ENCODE peak calls at places on chromosomes 11 and 22, in four cellular contexts. U is tibial nerve, V is K562, D is heart right ventricle. L is an unnamed sample.
A peak's percentile ranks its signal among the peaks of the same experiment; 100 is the strongest.

GRCh38 chr22:19018256-19018655 is 82.2 kb upstream of the PRODH start:
- DNase-seq in U (no peak), V (peak; percentile 16), D (no peak), L (no peak)

GRCh38 chr11:112694813-112695212 is 266.4 kb upstream of the NCAM1 start:
- DNase-seq in U (no peak), V (no peak), D (no peak), L (no peak)

GRCh38 chr11:64918056-64918455 is 1.0 kb upstream of the ATG2A start:
- DNase-seq in U (no peak), V (no peak), D (no peak), L (peak; percentile 13)

GRCh38 chr22:20524004-20524481 is 16.6 kb downstream of the MED15 start:
- DNase-seq in U (no peak), V (peak; percentile 63), D (no peak), L (no peak)

GRCh38 chr11:126917531-126918204 is 82.9 kb downstream of the KIRREL3 start:
- DNase-seq in U (no peak), V (no peak), D (no peak), L (no peak)

GRCh38 chr22:44085743-44086741 is 61.9 kb downstream of the PARVB start:
- DNase-seq in U (no peak), V (peak; percentile 19), D (peak; percentile 86), L (peak; percentile 56)

GRCh38 chr22:37970864-37971263 is 13.5 kb downstream of the SOX10 start:
- DNase-seq in U (no peak), V (no peak), D (no peak), L (no peak)

GRCh38 chr11:94586546-94586945 is 19.4 kb downstream of the PIWIL4 start:
- DNase-seq in U (no peak), V (no peak), D (no peak), L (no peak)

GRCh38 chr11:124763156-124763947 is 1.3 kb upstream of the ESAM start:
- DNase-seq in U (peak; percentile 65), V (peak; percentile 65), D (peak; percentile 91), L (peak; percentile 81)

GRCh38 chr22:20583471-20583922 is 76.1 kb downstream of the MED15 start:
- DNase-seq in U (no peak), V (no peak), D (peak; percentile 58), L (no peak)

GRCh38 chr11:12692238-12693074 is 18.2 kb downstream of the TEAD1 start:
- DNase-seq in U (peak; percentile 71), V (peak; percentile 19), D (peak; percentile 94), L (peak; percentile 90)

GRCh38 chr11:116960916-116961315 is 123.5 kb upstream of the APOA1 start:
- DNase-seq in U (no peak), V (no peak), D (no peak), L (no peak)

GRCh38 chr11:92698742-92699141 is 270.7 kb upstream of the MTNR1B start:
- DNase-seq in U (no peak), V (no peak), D (no peak), L (no peak)

GRCh38 chr22:30873661-30874060 is 94.9 kb downstream of the MORC2 start:
- DNase-seq in U (no peak), V (no peak), D (no peak), L (peak; percentile 23)

GRCh38 chr11:8243458-8243857 is 20.2 kb downstream of the LMO1 start:
- DNase-seq in U (no peak), V (no peak), D (no peak), L (no peak)
- H3K27ac ChIP-seq in U (no peak overlapping the region), V (no peak overlapping the region), D (no peak overlapping the region), L (no peak overlapping the region)

DNA sequence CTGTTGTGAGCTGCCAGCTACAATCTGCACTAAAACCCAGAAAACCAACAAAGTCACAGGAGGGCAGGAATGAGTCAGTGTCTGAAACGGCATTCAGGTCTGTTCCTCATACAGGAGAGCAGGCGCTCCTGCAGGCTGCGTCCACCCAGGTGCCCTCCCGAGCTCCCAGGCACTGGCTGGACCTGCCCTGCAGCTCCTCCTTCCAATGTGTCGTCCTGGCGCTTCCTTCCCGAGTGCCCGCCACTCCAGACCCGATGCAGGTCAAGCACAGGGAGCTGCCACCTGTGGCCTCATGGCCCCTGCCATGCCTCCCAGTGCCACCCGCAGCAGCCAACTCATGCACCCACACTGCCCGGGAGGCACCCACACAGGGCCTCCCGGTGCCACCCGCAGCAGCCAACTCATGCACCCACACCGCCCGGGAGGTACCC is 12.0 kb downstream of the BRD1 start:
- DNase-seq in U (no peak), V (no peak), D (no peak), L (no peak)
- H3K36me3 ChIP-seq in U (no peaks in the 10 kb centered on the region), V (peaks cover 38% of the 10 kb centered on the region), D (peaks cover 71% of the 10 kb centered on the region), L (no peaks in the 10 kb centered on the region)

DNA sequence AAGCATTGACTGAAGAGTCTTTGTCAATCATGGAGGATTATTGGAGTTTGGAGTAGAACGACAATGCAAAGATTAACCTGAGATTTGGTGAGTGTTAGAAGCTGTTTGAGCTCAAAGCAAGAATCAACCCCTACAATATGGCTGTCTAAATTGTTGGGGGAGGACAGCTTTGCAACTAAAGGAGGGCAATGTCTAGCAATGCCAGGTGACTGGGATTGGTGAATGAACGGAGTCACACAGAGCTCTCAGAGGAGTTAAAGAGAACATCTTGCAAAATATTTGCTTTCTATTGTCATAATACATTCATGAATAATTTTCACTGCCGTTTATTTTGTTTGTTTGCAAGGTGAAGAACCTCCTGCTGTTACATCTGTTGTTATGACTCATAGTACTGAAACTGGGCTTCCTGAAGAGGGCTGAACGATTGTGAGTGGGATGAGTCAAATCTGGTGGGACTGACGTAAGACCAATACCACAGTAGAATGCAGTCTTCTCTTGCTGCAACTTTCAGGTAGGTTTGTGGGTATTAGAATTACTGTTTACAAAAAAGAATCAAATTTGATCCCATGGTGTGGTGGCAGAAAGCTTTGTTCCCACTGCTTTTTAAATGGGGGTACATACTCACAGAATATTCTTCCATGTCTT is 281.9 kb downstream of the CADM1 start:
- DNase-seq in U (no peak), V (no peak), D (no peak), L (no peak)
- H3K4me1 ChIP-seq in U (no peaks in the 10 kb centered on the region), V (no peaks in the 10 kb centered on the region), D (peaks cover 11% of the 10 kb centered on the region), L (no peaks in the 10 kb centered on the region)

GRCh38 chr11:67648140-67648795 is 2.3 kb downstream of the ACY3 start:
- DNase-seq in U (no peak), V (peak; percentile 44), D (no peak), L (peak; percentile 69)

GRCh38 chr11:67646535-67647336 is 3.8 kb downstream of the ACY3 start:
- DNase-seq in U (no peak), V (no peak), D (no peak), L (no peak)

GRCh38 chr11:67649634-67650540 is 643 bp downstream of the ACY3 start:
- DNase-seq in U (no peak), V (no peak), D (no peak), L (no peak)

GRCh38 chr11:67647471-67647870 is 3.1 kb downstream of the ACY3 start:
- DNase-seq in U (no peak), V (no peak), D (no peak), L (no peak)

GRCh38 chr11:67648796-67649613 is 1.5 kb downstream of the ACY3 start:
- DNase-seq in U (no peak), V (no peak), D (no peak), L (no peak)
- H3K27ac ChIP-seq in U (no peak overlapping the region), V (no peak overlapping the region), D (no peak overlapping the region), L (no peak overlapping the region)

GRCh38 chr11:45906096-45906682 is 882 bp downstream of the FREY1 start:
- DNase-seq in U (no peak), V (no peak), D (no peak), L (peak; percentile 91)
- H3K36me3 ChIP-seq in U (no peaks in the 10 kb centered on the region), V (peaks cover 12% of the 10 kb centered on the region), D (peaks cover 53% of the 10 kb centered on the region), L (peaks cover 5% of the 10 kb centered on the region)

DNA sequence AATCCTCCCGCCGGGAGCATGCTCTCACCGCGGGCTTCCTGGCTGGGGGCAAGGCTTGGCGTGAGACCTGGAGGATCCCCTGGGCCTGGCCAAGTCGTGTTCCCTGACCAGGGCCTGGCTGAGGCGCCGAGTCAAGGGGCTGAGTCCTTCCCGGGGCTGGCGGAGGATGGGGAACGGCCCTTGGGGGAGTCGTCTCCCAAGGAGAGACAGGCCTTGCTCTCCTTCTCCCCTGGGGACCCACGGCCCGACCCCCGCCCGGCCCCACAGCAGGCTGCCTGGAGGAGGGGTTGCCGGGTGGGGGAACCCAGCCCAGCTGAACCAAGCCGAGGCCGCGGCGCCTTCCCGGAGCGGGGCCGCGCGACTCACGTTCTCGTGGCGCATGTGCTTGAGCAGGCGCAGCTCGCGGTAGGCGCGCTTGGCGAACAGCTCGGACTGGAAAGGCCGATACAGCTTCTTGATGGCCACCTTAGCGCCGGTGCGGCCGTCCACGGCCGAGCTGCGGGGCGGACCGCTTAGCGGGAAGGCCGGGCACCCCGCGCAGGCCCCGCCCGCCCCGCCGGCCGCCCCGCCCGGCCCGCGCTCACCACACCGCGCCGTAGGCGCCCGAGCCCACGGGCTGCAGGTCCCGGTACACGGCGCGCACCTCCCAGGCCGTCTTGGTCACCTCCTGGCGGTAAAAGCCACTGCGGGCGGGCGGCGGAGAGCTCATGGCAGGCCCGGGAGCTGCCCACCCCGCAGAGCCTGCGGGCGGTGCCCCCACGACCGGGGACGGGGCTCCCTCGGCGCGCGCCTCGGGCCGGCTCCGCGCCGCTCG is 475 bp downstream of the MAPK12 start:
- DNase-seq in U (no peak), V (peak; percentile 57), D (no peak), L (no peak)
- H3K4me1 ChIP-seq in U (no peaks in the 10 kb centered on the region), V (peaks cover 15% of the 10 kb centered on the region), D (peaks cover 18% of the 10 kb centered on the region), L (no peaks in the 10 kb centered on the region)

GRCh38 chr11:11403763-11404725 is 51.0 kb upstream of the CSNK2A3 start:
- DNase-seq in U (no peak), V (no peak), D (peak; percentile 52), L (no peak)
- H3K27ac ChIP-seq in U (no peak overlapping the region), V (no peak overlapping the region), D (no peak overlapping the region), L (no peak overlapping the region)

L was measured in pancreas.